ENCODE peak calls at places on chromosomes 11 and 22, in four cellular contexts. P is sigmoid colon, Z is transverse colon, J is upper lobe of left lung. R is an unnamed sample.

GRCh38 chr22:24407278-24407665 is 20.1 kb upstream of the ADORA2A start:
- DNase-seq in P (no peak), J (no peak), Z (no peak), R (no peak)

GRCh38 chr11:44927174-44927661 is 23.5 kb downstream of the TP53I11 start:
- DNase-seq in P (peak; percentile 80), J (peak; percentile 68), Z (peak; percentile 74), R (peak; percentile 72)

GRCh38 chr11:111736621-111737055 is 29.6 kb downstream of the PPP2R1B start:
- DNase-seq in Z (no peak), P (no peak), J (no peak), R (no peak)

GRCh38 chr11:19370100-19370861 is 129.5 kb upstream of the E2F8 start:
- DNase-seq in Z (no peak), P (peak; percentile 86), J (no peak), R (no peak)

GRCh38 chr11:122375687-122376399 is 259.8 kb upstream of the BLID start:
- DNase-seq in J (no peak), Z (no peak), P (no peak), R (no peak)

GRCh38 chr11:102446606-102447005 is 6.0 kb downstream of the TMEM123 start:
- DNase-seq in J (no peak), Z (no peak), P (no peak), R (no peak)

GRCh38 chr22:20130739-20131592 is 638 bp upstream of the ZDHHC8 start:
- DNase-seq in J (peak; percentile 90), P (peak; percentile 94), Z (peak; percentile 89), R (peak; percentile 51)

GRCh38 chr11:34263462-34264186 is 94.2 kb downstream of the ABTB2 start:
- DNase-seq in P (peak; percentile 76), J (peak; percentile 88), Z (peak; percentile 79), R (no peak)

GRCh38 chr11:130055637-130056036 is 14.1 kb upstream of the APLP2 start:
- DNase-seq in Z (no peak), J (no peak), P (no peak), R (no peak)

GRCh38 chr11:66861051-66861773 is 4.3 kb downstream of the LRFN4 start:
- DNase-seq in Z (no peak), J (no peak), P (peak; percentile 57), R (no peak)

GRCh38 chr11:101126551-101127347 is 2.9 kb downstream of the PGR start:
- DNase-seq in Z (no peak), J (peak; percentile 30), P (no peak), R (no peak)

GRCh38 chr11:75562836-75563484 is 907 bp downstream of the SERPINH1 start:
- DNase-seq in J (peak; percentile 69), P (no peak), Z (peak; percentile 28), R (peak; percentile 49)

GRCh38 chr11:113477321-113477720 is 2.1 kb upstream of the DRD2 start:
- DNase-seq in Z (no peak), J (no peak), P (no peak), R (no peak)

GRCh38 chr22:38412435-38413084 is 42.4 kb downstream of the KCNJ4 start:
- DNase-seq in J (peak; percentile 31), P (peak; percentile 61), Z (no peak), R (peak; percentile 30)

GRCh38 chr11:113401718-113402117 is 14.1 kb downstream of the ANKK1 start:
- DNase-seq in J (peak; percentile 82), Z (peak; percentile 70), P (no peak), R (no peak)

GRCh38 chr11:16286095-16286494 is 70.3 kb downstream of the SOX6 start:
- DNase-seq in P (no peak), J (no peak), Z (no peak), R (no peak)

GRCh38 chr22:25067851-25068421 is 115.4 kb downstream of the KIAA1671 start:
- DNase-seq in Z (peak; percentile 41), J (no peak), P (no peak), R (no peak)

GRCh38 chr11:103714246-103714645 is 322.2 kb upstream of the DDI1 start:
- DNase-seq in Z (no peak), J (no peak), P (no peak), R (no peak)

GRCh38 chr22:36267896-36268485 is 15.1 kb downstream of the APOL1 start:
- DNase-seq in P (no peak), Z (no peak), J (no peak), R (no peak)

GRCh38 chr11:79437981-79438630 is 2.7 kb downstream of the TENM4 start:
- DNase-seq in P (peak; percentile 67), Z (no peak), J (no peak), R (no peak)

GRCh38 chr11:77789731-77790476 is 30.6 kb downstream of the RSF1 start:
- DNase-seq in P (no peak), Z (no peak), J (no peak), R (peak; percentile 23)

GRCh38 chr22:19764636-19765476 is 4.3 kb downstream of the TBX1 start:
- DNase-seq in P (no peak), J (no peak), Z (no peak), R (no peak)

GRCh38 chr11:47177229-47177845 is 658 bp upstream of the ARFGAP2 start:
- DNase-seq in J (peak; percentile 73), P (peak; percentile 84), Z (peak; percentile 73), R (peak; percentile 92)
- TF ChIP-seq POLR2A in J (peak; percentile 18), P (no peak), Z (peak; percentile 12), R (peak; percentile 54)

DNA sequence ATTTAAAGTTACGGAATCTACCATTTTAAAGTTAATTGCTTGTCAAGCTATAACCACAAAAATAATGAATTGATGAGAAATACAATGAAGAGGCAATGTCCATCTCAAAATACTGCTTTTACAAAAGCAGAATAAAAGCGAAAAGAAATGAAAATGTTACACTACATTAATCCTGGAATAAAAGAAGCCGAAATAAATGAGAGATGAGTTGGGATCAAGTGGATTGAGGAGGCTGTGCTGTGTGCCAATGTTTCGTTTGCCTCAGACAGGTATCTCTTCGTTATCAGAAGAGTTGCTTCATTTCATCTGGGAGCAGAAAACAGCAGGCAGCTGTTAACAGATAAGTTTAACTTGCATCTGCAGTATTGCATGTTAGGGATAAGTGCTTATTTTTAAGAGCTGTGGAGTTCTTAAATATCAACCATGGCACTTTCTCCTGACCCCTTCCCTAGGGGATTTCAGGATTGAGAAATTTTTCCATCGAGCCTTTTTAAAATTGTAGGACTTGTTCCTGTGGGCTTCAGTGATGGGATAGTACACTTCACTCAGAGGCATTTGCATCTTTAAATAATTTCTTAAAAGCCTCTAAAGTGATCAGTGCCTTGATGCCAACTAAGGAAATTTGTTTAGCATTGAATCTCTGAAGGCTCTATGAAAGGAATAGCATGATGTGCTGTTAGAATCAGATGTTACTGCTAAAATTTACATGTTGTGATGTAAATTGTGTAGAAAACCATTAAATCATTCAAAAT is 4.2 kb downstream of the MALAT1 start:
- DNase-seq in J (no peak), Z (no peak), P (peak; percentile 55), R (peak; percentile 87)
- TF ChIP-seq POLR2A in J (peak; percentile 62), Z (peak; percentile 73), P (peak; percentile 54), R (peak; percentile 85)

DNA sequence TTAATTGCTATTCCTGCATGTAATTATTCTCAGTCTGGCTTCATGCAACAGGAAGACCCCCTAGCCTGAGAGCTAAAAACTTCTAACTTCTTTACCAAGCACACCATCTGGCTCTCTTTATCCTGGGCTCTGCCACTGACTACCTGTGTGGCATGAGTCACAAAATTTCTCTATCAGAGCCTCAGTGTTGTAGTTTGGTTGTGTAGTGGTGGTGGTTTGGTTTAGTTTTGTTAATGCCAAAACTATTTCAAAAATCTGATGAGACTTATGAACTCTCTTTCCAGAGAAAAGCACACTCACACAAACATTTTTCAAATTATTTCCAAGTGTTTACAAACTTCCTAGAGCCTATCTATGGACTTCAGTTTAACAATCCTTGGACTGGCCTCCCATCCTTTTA is 7.5 kb upstream of the IL17RA start:
- DNase-seq in P (no peak), Z (no peak), J (no peak), R (no peak)
- TF ChIP-seq POLR2A in P (no peak), Z (no peak), J (no peak), R (no peak)

GRCh38 chr22:50196256-50196655 is 4.6 kb upstream of the SELENOO start:
- DNase-seq in J (no peak), P (no peak), Z (no peak), R (no peak)
- TF ChIP-seq POLR2A in J (no peak), P (no peak), Z (no peak), R (no peak)

R was measured in erythroblast.